ENCODE peak calls at places on chromosomes 1 and 21, in eight cellular contexts. H, C, D, N, V, X, L and O are unnamed samples. For H3K4me1 and H3K36me3, the result is how much of the 10 kb centered on the place peaks cover.

GRCh38 chr1:156804026-156804425 is 12.6 kb downstream of the SH2D2A start:
- DNase-seq in C (no peak), H (no peak), L (no peak), N (no peak), X (no peak), D (no peak), V (no peak), O (no peak)

GRCh38 chr1:30313584-30313983 is 409.8 kb downstream of the MATN1 start:
- DNase-seq in V (no peak), H (peak), L (no peak), N (no peak), X (no peak), C (no peak), D (no peak), O (no peak)

GRCh38 chr1:54324750-54325704 is 81.2 kb downstream of the SSBP3 start:
- DNase-seq in N (no peak), X (peak), V (no peak), L (no peak), C (no peak), D (peak), H (no peak), O (no peak)

GRCh38 chr1:93178418-93178817 is 1.8 kb downstream of the TMED5 start:
- DNase-seq in N (peak), C (no peak), D (peak), H (no peak), X (peak), V (no peak), L (no peak), O (no peak)

GRCh38 chr1:57204091-57204490 is 219.8 kb downstream of the DAB1 start:
- DNase-seq in N (no peak), X (no peak), L (no peak), D (no peak), H (no peak), V (no peak), C (no peak), O (no peak)

GRCh38 chr21:42650033-42650370 is 3.4 kb upstream of the PDE9A start:
- DNase-seq in C (no peak), H (no peak), X (no peak), N (no peak), D (no peak), L (no peak), V (no peak), O (no peak)

GRCh38 chr1:49060766-49061165 is 284.1 kb upstream of the BEND5 start:
- DNase-seq in H (no peak), L (peak), C (no peak), D (no peak), N (peak), V (no peak), X (no peak), O (no peak)

GRCh38 chr1:41955461-41956159 is 36.9 kb upstream of the HIVEP3 start:
- DNase-seq in X (peak), D (peak), H (no peak), V (no peak), L (peak), N (peak), C (no peak), O (peak)

GRCh38 chr1:203089001-203089650 is 3.3 kb upstream of the MYOG start:
- DNase-seq in X (no peak), C (no peak), N (no peak), D (no peak), H (no peak), V (no peak), L (peak), O (no peak)

GRCh38 chr1:32349211-32349708 is 13.0 kb downstream of the FAM229A start:
- DNase-seq in V (no peak), L (no peak), H (no peak), D (peak), N (peak), C (peak), X (no peak), O (no peak)

GRCh38 chr1:246795094-246795671 is 71.0 kb downstream of the SCCPDH start:
- DNase-seq in L (no peak), X (no peak), H (no peak), N (no peak), D (no peak), V (no peak), C (no peak), O (no peak)

GRCh38 chr1:185646202-185646683 is 87.9 kb upstream of the HMCN1 start:
- DNase-seq in H (peak), N (peak), C (no peak), D (peak), V (no peak), L (peak), X (peak), O (peak)

GRCh38 chr1:94274561-94274960 is 37.2 kb upstream of the ARHGAP29 start:
- DNase-seq in D (no peak), V (no peak), H (no peak), L (no peak), C (no peak), N (no peak), X (no peak), O (no peak)

GRCh38 chr1:5975133-5975880 is 16.9 kb downstream of the NPHP4 start:
- DNase-seq in L (peak), V (peak), H (no peak), D (peak), N (peak), C (no peak), X (peak), O (peak)

GRCh38 chr1:200658037-200658808 is 11.5 kb downstream of the DDX59 start:
- DNase-seq in C (no peak), D (no peak), L (no peak), V (no peak), N (no peak), H (no peak), X (no peak), O (no peak)

GRCh38 chr1:33265780-33266605 is 9.7 kb downstream of the ZNF362 start:
- DNase-seq in D (no peak), L (no peak), N (no peak), X (no peak), H (no peak), C (no peak), V (no peak), O (no peak)

GRCh38 chr1:204206121-204206520 is 7.7 kb downstream of the GOLT1A start:
- DNase-seq in C (no peak), V (no peak), H (no peak), X (no peak), D (peak), L (peak), N (peak), O (no peak)

GRCh38 chr1:242546441-242546840 is 21.9 kb upstream of the PLD5 start:
- DNase-seq in V (no peak), L (no peak), N (no peak), X (no peak), H (no peak), D (no peak), C (no peak), O (no peak)

GRCh38 chr1:95012389-95012788 is 60.4 kb downstream of the ALG14 start:
- DNase-seq in N (peak), V (no peak), C (no peak), L (no peak), D (peak), X (no peak), H (no peak), O (no peak)

GRCh38 chr1:228351850-228352249 is 54.8 kb downstream of the TRIM11 start:
- DNase-seq in C (peak), X (no peak), N (no peak), D (no peak), H (no peak), L (no peak), V (no peak), O (no peak)

GRCh38 chr1:119674835-119675289 is 26.8 kb upstream of the ZNF697 start:
- DNase-seq in D (peak), C (peak), N (peak), H (peak), L (peak), X (no peak), V (peak), O (no peak)

GRCh38 chr1:246566808-246567154 is 525 bp downstream of the CNST start:
- DNase-seq in V (no peak), D (peak), L (peak), C (no peak), H (no peak), X (no peak), N (peak), O (no peak)

GRCh38 chr1:204104331-204105222 is 31.7 kb downstream of the SOX13 start:
- DNase-seq in N (peak), D (no peak), X (no peak), V (no peak), C (peak), L (peak), H (peak), O (no peak)

GRCh38 chr1:16924919-16925477 is 3.3 kb downstream of the CROCC start:
- DNase-seq in X (no peak), D (no peak), C (no peak), N (no peak), V (no peak), L (no peak), H (no peak), O (no peak)

GRCh38 chr1:10696977-10697376 is 99.5 kb downstream of the CASZ1 start:
- DNase-seq in L (no peak), N (peak), V (no peak), H (no peak), C (no peak), X (no peak), D (peak), O (no peak)

GRCh38 chr1:229380514-229381160 is 37.8 kb upstream of the CCSAP start:
- DNase-seq in V (no peak), X (no peak), D (no peak), H (no peak), L (no peak), C (no peak), N (no peak), O (no peak)

GRCh38 chr1:157849229-157849875 is 7.7 kb upstream of the CD5L start:
- DNase-seq in X (no peak), H (no peak), C (no peak), N (no peak), V (no peak), D (no peak), L (no peak), O (no peak)

GRCh38 chr1:174165471-174166137 is 6.3 kb downstream of the RABGAP1L start:
- DNase-seq in D (no peak), C (no peak), X (no peak), N (peak), V (no peak), L (no peak), H (no peak), O (no peak)

GRCh38 chr21:38853421-38853919 is 47.7 kb downstream of the ETS2 start:
- DNase-seq in L (peak), X (peak), H (peak), N (peak), C (peak), D (peak), V (no peak), O (no peak)

GRCh38 chr1:202579806-202580205 is 130.4 kb downstream of the SYT2 start:
- DNase-seq in N (peak), H (no peak), D (peak), L (peak), V (no peak), X (no peak), C (no peak), O (no peak)

GRCh38 chr1:161215079-161215478 is at the start of gene FCER1G:
- DNase-seq in N (no peak), C (peak), L (no peak), H (peak), D (no peak), X (no peak), V (no peak), O (no peak)

GRCh38 chr1:46131727-46132528 is 501 bp downstream of the PIK3R3 start:
- DNase-seq in C (no peak), D (peak), H (peak), X (peak), N (peak), V (peak), L (peak), O (peak)

GRCh38 chr1:41890841-41891311 is 27.8 kb downstream of the HIVEP3 start:
- DNase-seq in D (peak), V (no peak), L (no peak), X (no peak), C (peak), H (no peak), N (peak), O (no peak)

GRCh38 chr1:241109039-241109438 is 248.0 kb downstream of the RGS7 start:
- DNase-seq in X (no peak), L (no peak), N (no peak), C (no peak), H (no peak), V (no peak), D (no peak), O (no peak)

GRCh38 chr1:108893141-108893530 is 16.4 kb downstream of the GPSM2 start:
- DNase-seq in C (no peak), V (no peak), D (peak), X (no peak), N (peak), H (no peak), L (peak), O (no peak)

GRCh38 chr1:197913495-197914276 is 3.5 kb upstream of the LHX9 start:
- DNase-seq in L (no peak), C (no peak), N (no peak), V (no peak), H (no peak), D (no peak), X (no peak), O (peak)

GRCh38 chr1:222892137-222892763 is 77.4 kb downstream of the DISP1 start:
- DNase-seq in H (no peak), V (no peak), L (peak), N (peak), X (peak), C (no peak), D (peak), O (no peak)

GRCh38 chr1:61140778-61141177 is 58.4 kb downstream of the NFIA start:
- DNase-seq in L (no peak), V (no peak), C (no peak), X (no peak), H (no peak), N (no peak), D (no peak), O (no peak)

GRCh38 chr1:106554294-106554693 is 502.2 kb upstream of the PRMT6 start:
- DNase-seq in C (no peak), V (no peak), D (no peak), X (no peak), L (peak), H (no peak), N (peak), O (no peak)

GRCh38 chr21:37385179-37385765 is 18.7 kb downstream of the DYRK1A start:
- DNase-seq in C (no peak), L (no peak), D (no peak), H (no peak), X (no peak), N (no peak), V (no peak), O (no peak)

GRCh38 chr21:37384416-37384815 is 17.8 kb downstream of the DYRK1A start:
- DNase-seq in X (no peak), H (no peak), C (no peak), D (no peak), N (no peak), V (no peak), L (no peak), O (no peak)

GRCh38 chr21:37383066-37383465 is 16.5 kb downstream of the DYRK1A start:
- DNase-seq in X (no peak), V (no peak), C (no peak), N (no peak), H (no peak), L (no peak), D (no peak), O (peak)

GRCh38 chr21:37381883-37382585 is 15.5 kb downstream of the DYRK1A start:
- DNase-seq in V (no peak), X (no peak), D (peak), L (peak), N (no peak), C (no peak), H (no peak), O (no peak)

GRCh38 chr21:37383784-37384311 is 17.3 kb downstream of the DYRK1A start:
- DNase-seq in V (no peak), H (no peak), N (no peak), D (no peak), L (no peak), C (no peak), X (no peak), O (no peak)
- H3K4me1 ChIP-seq in V (half or more), H (under half), N (under half), D (under half), L (under half), C (half or more), X (under half), O (half or more)

GRCh38 chr1:43970502-43970901 is 692 bp downstream of the DPH2 start:
- DNase-seq in L (no peak), H (no peak), N (no peak), C (no peak), X (no peak), D (no peak), V (no peak), O (no peak)
- H3K36me3 ChIP-seq in L (under half), H (under half), N (under half), C (under half), X (under half), D (under half), V (under half), O (under half)

GRCh38 chr1:1208713-1209433 is 2.5 kb upstream of the TNFRSF18 start:
- DNase-seq in X (no peak), C (peak), D (peak), V (no peak), H (no peak), N (peak), L (no peak), O (no peak)

GRCh38 chr1:1206376-1207253 is at the start of gene TNFRSF18:
- DNase-seq in H (no peak), V (no peak), X (no peak), D (no peak), N (peak), L (peak), C (peak), O (peak)

GRCh38 chr1:1204998-1205768 is 1.2 kb downstream of the TNFRSF18 start:
- DNase-seq in L (no peak), D (no peak), N (no peak), X (no peak), H (no peak), C (no peak), V (no peak), O (no peak)

GRCh38 chr1:1205769-1206375 is 520 bp downstream of the TNFRSF18 start:
- DNase-seq in L (no peak), V (no peak), H (no peak), C (peak), N (no peak), D (no peak), X (no peak), O (no peak)

GRCh38 chr1:1207254-1207902 is 986 bp upstream of the TNFRSF18 start:
- DNase-seq in C (peak), N (no peak), H (no peak), X (no peak), V (no peak), L (peak), D (no peak), O (no peak)
- H3K27ac ChIP-seq in C (no peak), N (no peak), H (no peak), X (no peak), V (no peak), L (peak), D (no peak), O (no peak)

DNA sequence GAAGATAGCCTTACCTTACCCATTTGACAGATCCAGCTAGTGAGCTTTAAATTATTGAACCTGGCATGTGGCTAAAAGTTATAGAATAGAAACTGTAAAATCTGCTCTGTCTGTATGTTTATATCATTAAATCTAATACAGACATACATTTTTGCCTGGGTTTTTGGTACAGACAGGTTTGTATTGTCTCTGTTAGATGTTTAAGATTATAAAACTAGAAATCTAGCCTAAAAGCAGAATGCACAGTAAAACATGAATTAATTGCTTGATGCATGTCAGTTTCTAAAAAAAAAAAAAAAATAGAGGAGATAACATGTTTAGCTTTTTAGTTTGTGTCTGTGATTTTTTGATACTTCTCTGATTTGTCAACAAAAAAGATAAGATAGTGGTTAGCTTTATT is 477.6 kb upstream of the LRRC7 start:
- DNase-seq in N (no peak), L (no peak), V (no peak), C (no peak), H (no peak), X (no peak), D (no peak), O (no peak)
- H3K4me1 ChIP-seq in N (under half), L (under half), V (under half), C (under half), H (under half), X (under half), D (under half), O (under half)

GRCh38 chr21:31308584-31308983 is 35.5 kb downstream of the TIAM1 start:
- DNase-seq in N (no peak), D (no peak), C (no peak), H (no peak), X (no peak), L (no peak), V (no peak), O (no peak)
- H3K36me3 ChIP-seq in N (under half), D (under half), C (under half), H (under half), X (under half), L (under half), V (under half), O (under half)

GRCh38 chr1:180196436-180197003 is 33.5 kb upstream of the LHX4 start:
- DNase-seq in L (no peak), C (no peak), H (no peak), X (no peak), N (no peak), V (no peak), D (no peak), O (no peak)

GRCh38 chr1:180198611-180199010 is 31.5 kb upstream of the LHX4 start:
- DNase-seq in N (no peak), V (no peak), X (no peak), C (no peak), D (no peak), L (no peak), H (no peak), O (no peak)

GRCh38 chr1:180199018-180199417 is 31.0 kb upstream of the LHX4 start:
- DNase-seq in L (no peak), N (no peak), V (no peak), C (no peak), X (no peak), H (no peak), D (no peak), O (no peak)

GRCh38 chr1:180197231-180197630 is 32.8 kb upstream of the LHX4 start:
- DNase-seq in L (no peak), D (no peak), X (no peak), N (no peak), C (no peak), V (no peak), H (no peak), O (no peak)

GRCh38 chr1:180198186-180198585 is 31.9 kb upstream of the LHX4 start:
- DNase-seq in N (no peak), H (no peak), C (no peak), X (no peak), L (no peak), D (no peak), V (no peak), O (peak)
- H3K27ac ChIP-seq in N (no peak), H (no peak), C (no peak), X (no peak), L (no peak), D (no peak), V (no peak), O (no peak)

DNA sequence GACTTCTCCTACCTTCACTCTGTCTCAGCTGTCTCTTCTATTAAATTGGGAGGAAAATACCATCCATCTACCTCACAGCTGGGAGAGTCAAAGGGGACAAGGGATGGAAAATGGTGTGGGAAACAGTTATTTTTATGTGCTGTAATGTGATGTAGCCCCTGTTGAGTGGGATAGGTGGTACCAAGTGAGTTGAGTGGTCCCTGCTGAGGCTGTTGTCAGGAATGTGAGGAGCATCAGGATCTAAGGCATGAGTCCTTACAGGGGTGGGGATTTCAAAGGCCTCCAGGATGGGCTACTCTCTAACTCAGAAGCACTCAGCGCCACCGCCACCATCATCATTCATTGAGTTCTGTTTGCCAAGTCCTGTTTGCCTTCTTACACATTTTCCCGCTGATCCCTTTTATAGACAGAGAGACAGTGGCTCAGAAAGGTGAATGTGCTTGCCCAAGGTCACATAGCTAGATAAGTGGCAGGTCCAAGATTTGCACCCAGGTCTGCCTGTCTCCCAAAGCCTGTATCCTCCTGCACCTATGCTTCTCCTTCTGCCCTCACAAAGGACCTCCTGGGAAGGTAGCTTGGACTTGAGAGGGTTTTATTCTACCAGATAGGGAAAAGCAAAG is 4.6 kb upstream of the ID3 start:
- DNase-seq in C (no peak), V (no peak), N (no peak), H (no peak), X (no peak), D (no peak), L (no peak), O (no peak)
- H3K4me1 ChIP-seq in C (half or more), V (under half), N (under half), H (under half), X (under half), D (under half), L (under half), O (half or more)